ENCODE peak calls at places on chromosomes 13 and 19, in four cellular contexts. A is aorta, J is left lung, R is breast epithelium. Y is an unnamed sample.

GRCh38 chr19:33194527-33194883 is 375 bp downstream of the LRP3 start:
- DNase-seq in R (no peak), J (peak; percentile 85), A (no peak), Y (no peak)

GRCh38 chr13:50365300-50365682 is 350.0 kb downstream of the KCNRG start:
- DNase-seq in J (no peak), R (no peak), A (no peak), Y (no peak)

GRCh38 chr19:23071087-23071511 is 45.7 kb upstream of the ZNF730 start:
- DNase-seq in J (peak; percentile 82), R (peak; percentile 28), A (peak; percentile 57), Y (peak; percentile 61)

GRCh38 chr19:38849746-38850230 is at the start of gene HNRNPL:
- DNase-seq in R (no peak), J (peak; percentile 98), A (peak; percentile 99), Y (no peak)

GRCh38 chr13:109744512-109745051 is 41.8 kb downstream of the IRS2 start:
- DNase-seq in A (no peak), J (peak; percentile 59), R (no peak), Y (peak; percentile 58)

GRCh38 chr19:55838251-55838650 is 1.9 kb downstream of the NLRP4 start:
- DNase-seq in J (no peak), R (no peak), A (no peak), Y (no peak)

GRCh38 chr19:5943623-5944022 is 29.6 kb downstream of the CAPS start:
- DNase-seq in R (no peak), A (no peak), J (no peak), Y (no peak)

GRCh38 chr19:3275583-3276340 is 51.3 kb downstream of the CELF5 start:
- DNase-seq in R (peak; percentile 75), A (peak; percentile 76), J (peak; percentile 87), Y (no peak)

GRCh38 chr13:109385161-109385560 is 401.2 kb downstream of the IRS2 start:
- DNase-seq in R (no peak), J (no peak), A (no peak), Y (peak; percentile 50)

GRCh38 chr19:51784922-51785690 is 9.9 kb upstream of the FPR3 start:
- DNase-seq in R (peak; percentile 20), J (no peak), A (peak; percentile 85), Y (peak; percentile 90)

GRCh38 chr19:18058208-18059009 is 28.3 kb downstream of the IL12RB1 start:
- DNase-seq in R (peak; percentile 63), J (peak; percentile 96), A (peak; percentile 85), Y (peak; percentile 82)

DNA sequence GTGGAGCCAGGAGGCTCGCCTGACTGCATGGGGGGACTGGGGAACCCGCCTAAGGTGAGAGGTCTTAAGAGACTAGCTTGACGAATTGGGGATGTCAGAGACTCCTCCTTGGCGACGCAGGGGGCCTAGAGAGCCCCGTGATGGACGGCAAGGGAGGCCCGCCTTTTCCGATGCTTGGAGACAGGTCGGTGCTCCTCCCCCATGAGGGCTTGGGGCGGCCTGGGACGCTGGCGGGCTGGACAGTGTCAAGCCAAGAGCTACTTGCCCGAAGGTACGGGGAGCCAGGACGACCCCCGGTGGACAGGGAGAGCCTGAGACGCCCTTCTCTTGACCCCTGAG is 636 bp downstream of the SDHAF1 start:
- DNase-seq in A (peak; percentile 68), R (no peak), J (peak; percentile 86), Y (no peak)
- H3K4me1 ChIP-seq in A (no peaks in the 10 kb centered on the region), R (peaks cover 5% of the 10 kb centered on the region), J (peaks cover 32% of the 10 kb centered on the region), Y (no peaks in the 10 kb centered on the region)

GRCh38 chr19:42401365-42402303 is 11.5 kb upstream of the CNFN start:
- DNase-seq in J (peak; percentile 95), A (peak; percentile 85), R (peak; percentile 85), Y (peak; percentile 86)

GRCh38 chr19:42406111-42406510 is 16.0 kb upstream of the CNFN start:
- DNase-seq in A (no peak), J (no peak), R (no peak), Y (no peak)

GRCh38 chr19:42403586-42403985 is 13.5 kb upstream of the CNFN start:
- DNase-seq in A (no peak), J (no peak), R (no peak), Y (no peak)

GRCh38 chr19:42400404-42400803 is 10.3 kb upstream of the CNFN start:
- DNase-seq in R (no peak), J (no peak), A (no peak), Y (no peak)

DNA sequence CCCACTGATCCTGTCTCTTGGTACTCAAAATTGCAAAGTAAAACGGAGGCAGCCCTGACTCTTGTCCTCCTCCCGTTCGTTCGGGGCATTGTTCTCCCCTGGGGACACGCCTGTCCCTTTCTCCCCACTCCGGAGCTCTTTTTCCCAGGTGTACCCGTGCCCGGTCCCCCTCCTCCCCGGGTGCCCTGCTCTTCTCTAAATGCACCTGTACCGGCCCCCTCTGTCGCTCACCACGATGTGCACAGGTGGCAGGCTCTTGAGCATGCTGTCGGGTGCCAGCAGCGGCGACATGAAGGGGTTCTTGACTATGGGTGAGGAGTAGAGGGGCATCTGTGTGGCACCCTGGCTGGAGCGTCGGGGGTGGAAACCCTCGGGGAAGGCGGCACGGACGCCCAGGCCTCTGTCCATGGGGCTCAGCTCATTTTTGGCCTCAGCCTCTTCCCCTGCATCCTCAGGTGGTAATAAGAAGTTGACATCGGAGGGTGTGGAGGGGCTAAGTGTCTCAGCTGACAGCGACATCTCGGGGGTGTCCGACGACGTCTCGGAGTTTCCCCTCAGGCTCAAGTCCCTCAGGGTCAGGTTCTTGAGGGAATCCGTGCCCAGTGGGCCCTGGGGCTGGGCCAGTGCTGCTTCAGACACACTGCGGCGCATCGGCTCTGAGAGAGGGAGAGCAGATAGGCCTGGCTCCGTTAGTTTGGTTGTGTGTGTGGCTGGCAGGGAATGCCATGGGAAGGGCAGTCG is 12.4 kb upstream of the CNFN start:
- DNase-seq in R (no peak), J (no peak), A (no peak), Y (no peak)
- H3K4me3 ChIP-seq in R (peak overlapping the region; percentile 70), J (no peak overlapping the region), A (no peak overlapping the region), Y (peak overlapping the region; percentile 49)

GRCh38 chr13:41034382-41034781 is 15.3 kb upstream of the ELF1 start:
- DNase-seq in A (no peak), J (no peak), R (no peak), Y (no peak)
- H3K27ac ChIP-seq in A (no peak overlapping the region), J (no peak overlapping the region), R (no peak overlapping the region), Y (no peak overlapping the region)

GRCh38 chr19:48351341-48351752 is 12.4 kb downstream of the TMEM143 start:
- DNase-seq in R (no peak), A (peak; percentile 76), J (peak; percentile 95), Y (peak; percentile 68)
- H3K4me1 ChIP-seq in R (no peaks in the 10 kb centered on the region), A (no peaks in the 10 kb centered on the region), J (no peaks in the 10 kb centered on the region), Y (peaks cover 7% of the 10 kb centered on the region)